ENCODE peak calls at places on chromosome 3, in five cellular contexts. O, M, L, D and P are unnamed samples.

GRCh38 chr3:110479676-110480075 is 591.9 kb upstream of the NECTIN3 start:
- DNase-seq in O (no peak), M (no peak), L (no peak), D (no peak), P (no peak)

GRCh38 chr3:110504401-110504800 is 567.2 kb upstream of the NECTIN3 start:
- DNase-seq in L (no peak), M (peak), O (no peak), D (no peak), P (no peak)

GRCh38 chr3:49411550-49411967 is 217 bp downstream of the RHOA start:
- DNase-seq in O (peak), D (peak), L (peak), M (peak), P (no peak)

GRCh38 chr3:13148561-13149330 is 75.5 kb upstream of the IQSEC1 start:
- DNase-seq in L (no peak), M (no peak), D (no peak), O (no peak), P (no peak)

GRCh38 chr3:56119575-56120349 is 348.5 kb downstream of the ERC2 start:
- DNase-seq in D (no peak), L (no peak), O (peak), M (peak), P (peak)

GRCh38 chr3:4290272-4290893 is 12.8 kb upstream of the SETMAR start:
- DNase-seq in D (peak), M (peak), L (peak), O (peak), P (peak)

GRCh38 chr3:5994651-5995050 is 807.1 kb downstream of the EDEM1 start:
- DNase-seq in M (no peak), L (no peak), O (no peak), D (no peak), P (no peak)

GRCh38 chr3:50164056-50164455 is 8.9 kb downstream of the SEMA3F start:
- DNase-seq in M (peak), O (no peak), D (no peak), L (no peak), P (peak)

GRCh38 chr3:155497930-155498647 is 204.6 kb upstream of the STRIT1 start:
- DNase-seq in O (no peak), D (no peak), L (no peak), M (peak), P (peak)

GRCh38 chr3:183711516-183711915 is 13.9 kb downstream of the YEATS2 start:
- DNase-seq in D (no peak), M (no peak), O (no peak), L (no peak), P (no peak)

GRCh38 chr3:40713306-40713705 is 188.5 kb downstream of the ZNF621 start:
- DNase-seq in O (no peak), D (no peak), M (no peak), L (no peak), P (no peak)

GRCh38 chr3:58532794-58533220 is 4.2 kb downstream of the ACOX2 start:
- DNase-seq in M (peak), O (peak), D (peak), L (peak), P (peak)

GRCh38 chr3:4580346-4581019 is 87.3 kb downstream of the ITPR1 start:
- DNase-seq in O (no peak), D (no peak), L (peak), M (no peak), P (no peak)

DNA sequence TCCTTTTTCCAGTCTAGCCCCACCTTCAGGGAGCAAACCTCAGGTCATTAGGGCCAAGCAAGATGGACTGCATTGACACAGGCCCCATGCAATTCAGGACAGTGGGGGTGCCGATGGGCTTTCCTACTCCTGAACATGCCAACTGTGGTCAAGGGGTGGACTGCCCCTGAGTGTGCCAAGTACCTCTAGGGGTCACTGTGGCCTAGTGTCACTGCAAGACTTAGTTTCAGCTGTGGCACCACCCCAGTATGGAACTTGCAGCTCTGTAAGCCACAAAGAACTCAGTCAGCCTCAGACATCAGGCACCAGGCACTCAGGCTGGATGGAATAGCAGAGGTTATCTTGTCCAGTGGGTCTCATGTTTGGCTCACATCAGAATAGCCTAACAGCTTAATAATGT is 32.3 kb downstream of the EXOG start:
- DNase-seq in D (peak), L (peak), M (no peak), O (no peak), P (no peak)
- TF ChIP-seq CTCF in D (no peak), L (peak), M (no peak), O (peak), P (no peak)

GRCh38 chr3:195149292-195149691 is 121.7 kb downstream of the XXYLT1 start:
- DNase-seq in M (peak), L (no peak), O (no peak), D (peak), P (no peak)

GRCh38 chr3:195150194-195151118 is 120.5 kb downstream of the XXYLT1 start:
- DNase-seq in M (peak), D (peak), L (peak), O (peak), P (peak)

GRCh38 chr3:195147649-195148121 is 123.3 kb downstream of the XXYLT1 start:
- DNase-seq in L (no peak), M (peak), D (no peak), O (no peak), P (peak)

GRCh38 chr3:195151402-195151801 is 119.6 kb downstream of the XXYLT1 start:
- DNase-seq in L (no peak), O (no peak), M (no peak), D (no peak), P (no peak)

GRCh38 chr3:195148553-195148952 is 122.4 kb downstream of the XXYLT1 start:
- DNase-seq in D (no peak), L (no peak), M (peak), O (no peak), P (no peak)
- H3K4me3 ChIP-seq in D (no peak), L (no peak), M (no peak), O (no peak), P (no peak)

GRCh38 chr3:42581400-42581708 is 413 bp downstream of the SEC22C start:
- DNase-seq in L (no peak), D (no peak), M (no peak), O (no peak), P (no peak)

GRCh38 chr3:42578054-42578453 is 3.7 kb downstream of the SEC22C start:
- DNase-seq in M (no peak), O (no peak), D (no peak), L (no peak), P (no peak)

GRCh38 chr3:42581709-42582473 is at the start of gene SEC22C:
- DNase-seq in M (peak), D (peak), L (peak), O (peak), P (peak)

DNA sequence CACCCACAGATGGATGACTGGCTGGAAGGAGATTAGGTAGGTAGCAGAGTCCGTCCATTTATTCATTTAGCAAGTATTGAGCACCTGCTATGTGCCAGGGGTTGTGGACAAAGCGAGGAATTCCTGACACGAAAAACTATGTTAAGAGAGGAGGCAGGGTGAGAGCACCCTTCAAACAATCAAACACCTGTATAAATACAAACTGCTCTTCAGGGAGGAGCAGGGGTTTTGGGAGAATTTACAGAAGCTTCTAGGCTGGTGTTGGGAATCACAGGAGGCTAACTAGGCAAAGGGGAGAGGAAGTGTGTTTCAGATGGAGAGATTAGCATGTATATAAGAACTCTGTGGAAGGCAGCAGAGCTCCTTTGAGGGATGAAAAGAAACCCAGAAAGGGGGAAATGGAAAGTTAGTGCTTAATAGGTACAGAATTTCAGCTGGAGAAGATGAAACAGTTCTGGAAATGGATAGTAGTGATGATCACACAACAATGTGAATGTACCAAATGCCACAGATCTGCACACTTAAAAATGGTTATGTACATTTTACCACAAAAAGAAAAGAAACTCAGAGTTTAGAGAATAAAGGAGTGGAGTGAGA is 805 bp upstream of the SEC22C start:
- DNase-seq in M (no peak), D (peak), O (no peak), L (peak), P (no peak)
- TF ChIP-seq CTCF in M (no peak), D (no peak), O (no peak), L (no peak), P (no peak)

GRCh38 chr3:150062492-150062891 is 91.8 kb upstream of the PFN2 start:
- DNase-seq in D (no peak), L (no peak), O (no peak), M (peak), P (peak)
- H3K4me3 ChIP-seq in D (no peak), L (no peak), O (no peak), M (peak), P (peak)

DNA sequence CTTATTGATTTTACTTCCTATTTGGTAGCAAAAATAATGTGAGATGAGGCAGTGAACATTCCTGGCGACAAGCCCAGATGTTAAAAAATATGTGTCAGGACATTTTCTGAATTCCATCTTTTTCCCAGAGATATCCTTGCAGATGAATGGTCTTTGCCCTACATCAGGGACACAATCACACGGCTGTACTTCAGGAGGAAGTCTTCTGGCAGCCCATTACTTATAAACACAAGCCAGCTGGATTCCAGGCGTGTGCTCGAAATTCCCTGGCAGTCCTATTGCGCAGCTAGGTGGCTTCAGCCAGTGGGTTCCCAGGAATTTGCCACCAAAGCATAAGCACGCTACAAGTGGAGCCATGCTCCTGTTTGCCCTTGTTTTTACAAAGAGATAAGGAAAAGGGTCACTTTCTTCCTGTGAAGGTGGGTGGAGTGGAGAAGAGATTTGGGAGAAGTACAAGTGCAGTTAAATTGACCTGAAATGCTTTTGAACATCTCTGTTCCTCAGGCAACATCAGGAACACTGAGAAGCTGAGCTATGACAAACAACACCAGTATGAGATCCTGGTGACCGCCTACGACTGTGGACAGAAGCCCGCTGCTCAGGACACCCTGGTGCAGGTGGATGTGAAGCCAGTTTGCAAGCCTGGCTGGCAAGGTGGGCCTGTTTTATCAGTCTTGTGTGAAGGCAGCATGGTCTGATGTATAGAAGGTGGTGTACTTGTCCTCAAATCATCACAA is 257.1 kb upstream of the TRIM42 start:
- DNase-seq in O (no peak), L (no peak), M (peak), D (no peak), P (peak)
- TF ChIP-seq CTCF in O (no peak), L (no peak), M (no peak), D (no peak), P (peak)

GRCh38 chr3:71580636-71581215 is 2.8 kb downstream of the FOXP1 start:
- DNase-seq in O (no peak), L (peak), M (no peak), D (no peak), P (no peak)

GRCh38 chr3:71581451-71581980 is 2.0 kb downstream of the FOXP1 start:
- DNase-seq in M (peak), L (peak), D (peak), O (no peak), P (peak)

GRCh38 chr3:71579934-71580318 is 3.6 kb downstream of the FOXP1 start:
- DNase-seq in M (no peak), O (peak), L (no peak), D (no peak), P (peak)

GRCh38 chr3:71578045-71578730 is 5.3 kb downstream of the FOXP1 start:
- DNase-seq in D (no peak), M (peak), L (no peak), O (peak), P (peak)

DNA sequence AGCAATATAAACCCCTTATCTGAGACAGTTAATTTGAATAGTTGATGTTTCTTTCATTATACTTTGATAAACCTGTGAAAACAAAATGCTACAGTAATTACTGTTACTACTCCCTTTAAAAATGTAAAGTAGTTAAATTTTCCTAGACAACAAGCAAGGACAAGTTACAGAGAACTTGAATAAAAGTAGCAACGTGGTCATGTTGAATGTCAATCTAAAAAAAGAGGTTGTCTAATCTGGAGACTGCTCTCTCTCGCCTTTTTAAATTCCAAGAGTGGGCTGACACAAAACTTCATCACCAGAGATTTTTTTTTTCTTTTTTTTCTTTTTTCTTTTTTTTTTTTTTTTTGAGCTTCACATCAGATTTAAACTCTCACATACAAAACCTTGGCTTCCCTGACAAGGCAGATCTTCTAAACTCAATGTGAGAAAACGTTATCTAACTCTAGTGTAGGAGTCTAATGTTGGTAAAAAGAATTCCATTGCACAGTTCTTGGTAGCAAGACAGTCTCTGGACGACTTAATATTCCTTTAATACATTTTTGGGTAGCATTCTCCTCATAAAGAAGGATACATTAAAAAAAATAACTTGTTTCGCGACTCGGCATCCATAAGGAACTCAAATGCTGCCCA is 4.1 kb downstream of the FOXP1 start:
- DNase-seq in D (no peak), M (no peak), L (no peak), O (no peak), P (no peak)
- H3K4me3 ChIP-seq in D (peak), M (no peak), L (no peak), O (peak), P (peak)

GRCh38 chr3:107740992-107741896 is 218.5 kb downstream of the BBX start:
- DNase-seq in D (no peak), M (peak), O (no peak), L (peak), P (peak)
- TF ChIP-seq CTCF in D (peak), M (peak), O (peak), L (peak), P (peak)

DNA sequence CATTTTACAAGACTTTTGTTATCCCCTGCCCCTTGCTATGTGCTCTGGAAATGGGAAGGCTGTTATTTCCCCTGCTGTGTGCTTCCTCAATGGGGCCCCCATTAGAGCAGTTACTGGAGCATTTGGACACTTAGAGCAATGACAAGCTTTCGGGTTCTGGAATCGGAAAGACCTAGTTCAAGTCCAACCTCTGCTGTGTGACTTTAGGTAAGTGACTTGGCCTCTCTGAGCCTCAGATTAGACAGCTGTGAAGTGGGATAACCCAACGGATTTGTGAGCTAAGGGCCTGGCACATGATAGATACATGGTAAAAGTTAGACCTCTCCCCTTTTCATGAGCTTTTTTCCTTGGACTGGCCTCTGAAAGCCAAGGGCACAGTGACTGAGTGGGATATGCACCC is 84.0 kb upstream of the SEC13 start:
- DNase-seq in O (no peak), D (no peak), M (no peak), L (no peak), P (no peak)
- H3K4me3 ChIP-seq in O (no peak), D (no peak), M (no peak), L (no peak), P (no peak)

GRCh38 chr3:186529204-186529999 is 14.8 kb downstream of the CRYGS start:
- DNase-seq in D (no peak), L (peak), O (no peak), M (no peak), P (no peak)
- TF ChIP-seq CTCF in D (no peak), L (peak), O (no peak), M (no peak), P (peak)